ENCODE peak calls at places on chromosomes 12 and 14, in ten cellular contexts. W is upper lobe of left lung, K is esophagus muscularis mucosa, G is uterus, S is esophagus squamous epithelium, H is ovary, F is sigmoid colon, V is transverse colon, T is spleen, X is body of pancreas. D is an unnamed sample.

GRCh38 chr14:65278589-65278988 is 133.9 kb upstream of the FUT8 start:
- DNase-seq in X (no peak), W (no peak), H (no peak), G (no peak), F (no peak), S (no peak), T (no peak), V (no peak), K (no peak), D (no peak)

GRCh38 chr12:85281947-85282312 is 1.9 kb downstream of the ALX1 start:
- DNase-seq in G (no peak), F (no peak), W (no peak), H (no peak), T (no peak), X (no peak), K (no peak), V (no peak), S (no peak), D (no peak)

GRCh38 chr14:64979336-64980074 is 7.2 kb upstream of the FNTB start:
- DNase-seq in K (no peak), S (no peak), T (no peak), H (no peak), V (no peak), X (no peak), G (no peak), F (no peak), W (no peak), D (no peak)

GRCh38 chr14:35879654-35880249 is 53.6 kb downstream of the BRMS1L start:
- DNase-seq in X (no peak), V (no peak), H (no peak), S (no peak), T (no peak), F (no peak), W (no peak), K (no peak), G (no peak), D (no peak)

GRCh38 chr12:66107451-66107915 is 23.1 kb downstream of the LLPH start:
- DNase-seq in W (peak; percentile 49), H (no peak), K (no peak), X (peak; percentile 82), T (no peak), S (no peak), G (peak; percentile 71), V (peak; percentile 35), F (peak; percentile 65), D (no peak)

GRCh38 chr14:20614038-20614840 is 23.1 kb upstream of the RNASE12 start:
- DNase-seq in F (no peak), G (peak; percentile 54), H (peak; percentile 46), T (no peak), S (no peak), V (no peak), X (no peak), K (no peak), W (no peak), D (no peak)

GRCh38 chr12:81284137-81284536 is 206.3 kb downstream of the ACSS3 start:
- DNase-seq in X (no peak), V (no peak), T (no peak), S (no peak), K (no peak), G (no peak), W (no peak), H (no peak), F (no peak), D (no peak)

GRCh38 chr14:22266141-22266442 is 322.9 kb downstream of the DAD1 start:
- DNase-seq in T (no peak), V (no peak), F (no peak), H (no peak), X (no peak), G (no peak), W (no peak), K (no peak), S (no peak), D (no peak)

GRCh38 chr12:11624126-11624525 is 25.3 kb upstream of the ETV6 start:
- DNase-seq in K (no peak), T (no peak), W (no peak), V (no peak), X (no peak), S (no peak), F (no peak), G (no peak), H (no peak), D (no peak)

GRCh38 chr12:11623382-11623781 is 26.1 kb upstream of the ETV6 start:
- DNase-seq in F (no peak), H (no peak), K (no peak), X (no peak), V (no peak), W (no peak), G (no peak), S (no peak), T (no peak), D (no peak)

GRCh38 chr12:11622774-11623375 is 26.6 kb upstream of the ETV6 start:
- DNase-seq in G (no peak), S (no peak), V (no peak), T (no peak), X (no peak), K (no peak), F (no peak), W (no peak), H (no peak), D (no peak)

DNA sequence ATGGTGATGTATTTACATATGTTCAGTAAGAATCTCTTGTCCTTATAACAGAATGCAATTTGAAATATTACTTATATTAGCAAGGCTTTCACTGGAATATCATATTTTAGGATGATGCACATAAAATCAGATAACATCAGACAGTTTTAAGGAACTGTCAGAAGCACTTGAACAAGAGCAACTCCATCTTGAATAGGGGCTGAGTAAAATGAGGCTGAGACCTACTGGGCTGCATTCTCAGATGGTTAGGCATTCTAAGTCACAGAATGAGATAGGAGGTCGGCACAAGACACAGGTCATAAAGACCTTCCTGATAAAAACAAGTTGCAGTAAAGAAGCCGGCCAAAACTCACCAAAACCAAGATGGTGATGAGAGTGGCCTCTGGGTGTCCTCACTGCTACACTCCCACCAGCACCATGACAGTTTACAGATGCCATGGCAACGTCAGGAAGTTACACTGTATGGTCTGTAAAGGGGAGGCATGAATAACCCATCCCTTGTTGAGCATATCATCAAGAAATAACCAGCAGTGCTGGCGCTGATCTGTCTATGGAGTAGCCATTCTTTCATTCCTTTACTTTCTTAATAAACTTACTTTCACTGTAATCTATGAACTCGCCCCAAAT is 27.6 kb upstream of the ETV6 start:
- DNase-seq in S (no peak), V (peak; percentile 22), G (no peak), K (no peak), X (peak; percentile 19), F (no peak), W (no peak), H (no peak), T (no peak), D (no peak)
- TF ChIP-seq CTCF in S (no peak), V (no peak), G (no peak), K (peak; percentile 13), X (no peak), F (no peak), W (no peak), H (no peak), T (peak; percentile 22), D (no peak)

GRCh38 chr14:100237735-100238418 is 1.1 kb upstream of the YY1 start:
- DNase-seq in F (peak; percentile 79), G (peak; percentile 48), K (no peak), S (no peak), W (peak; percentile 68), H (no peak), T (peak; percentile 91), X (peak; percentile 66), V (peak; percentile 58), D (no peak)
- TF ChIP-seq POLR2A in F (no peak), G (no peak), K (no peak), S (no peak), W (no peak), H (no peak), T (no peak), X (no peak), V (no peak), D (no peak)

GRCh38 chr12:93341409-93342044 is 36.2 kb upstream of the NUDT4 start:
- DNase-seq in V (no peak), H (no peak), W (no peak), X (no peak), G (no peak), T (no peak), S (no peak), K (no peak), F (no peak), D (no peak)

GRCh38 chr12:93335603-93336162 is 42.0 kb upstream of the NUDT4 start:
- DNase-seq in T (no peak), W (no peak), X (no peak), K (no peak), F (no peak), G (no peak), H (no peak), V (no peak), S (no peak), D (no peak)

GRCh38 chr12:93336344-93336743 is 41.4 kb upstream of the NUDT4 start:
- DNase-seq in X (no peak), K (no peak), T (no peak), H (no peak), W (no peak), V (no peak), S (no peak), G (no peak), F (no peak), D (no peak)

GRCh38 chr12:93344876-93345275 is 32.8 kb upstream of the NUDT4 start:
- DNase-seq in K (no peak), V (no peak), T (no peak), F (no peak), X (no peak), G (no peak), W (no peak), H (no peak), S (no peak), D (no peak)

GRCh38 chr12:93339695-93340094 is 38.0 kb upstream of the NUDT4 start:
- DNase-seq in X (no peak), T (no peak), W (no peak), S (no peak), H (no peak), V (no peak), K (no peak), F (no peak), G (no peak), D (no peak)
- TF ChIP-seq CTCF in X (no peak), T (no peak), W (no peak), S (no peak), H (no peak), V (no peak), K (no peak), F (no peak), G (no peak), D (no peak)

GRCh38 chr14:24207104-24207543 is 1.6 kb downstream of the TSSK4 start:
- DNase-seq in S (no peak), X (no peak), G (no peak), H (no peak), F (peak; percentile 10), V (no peak), W (no peak), K (no peak), T (no peak), D (no peak)

GRCh38 chr14:24213866-24214652 is 771 bp upstream of the CHMP4A start:
- DNase-seq in T (no peak), F (peak; percentile 2), V (no peak), G (no peak), X (no peak), K (no peak), H (no peak), S (no peak), W (no peak), D (no peak)

GRCh38 chr14:24212924-24213865 is at the start of gene CHMP4A:
- DNase-seq in F (peak; percentile 99), V (peak; percentile 97), K (peak; percentile 100), T (peak; percentile 99), H (peak; percentile 92), S (peak; percentile 92), G (peak; percentile 96), W (peak; percentile 99), X (peak; percentile 98), D (peak; percentile 97)

GRCh38 chr14:24207625-24208024 is 2.1 kb downstream of the TSSK4 start:
- DNase-seq in F (peak; percentile 21), G (no peak), W (no peak), K (no peak), H (no peak), X (no peak), T (no peak), V (no peak), S (no peak), D (no peak)

DNA sequence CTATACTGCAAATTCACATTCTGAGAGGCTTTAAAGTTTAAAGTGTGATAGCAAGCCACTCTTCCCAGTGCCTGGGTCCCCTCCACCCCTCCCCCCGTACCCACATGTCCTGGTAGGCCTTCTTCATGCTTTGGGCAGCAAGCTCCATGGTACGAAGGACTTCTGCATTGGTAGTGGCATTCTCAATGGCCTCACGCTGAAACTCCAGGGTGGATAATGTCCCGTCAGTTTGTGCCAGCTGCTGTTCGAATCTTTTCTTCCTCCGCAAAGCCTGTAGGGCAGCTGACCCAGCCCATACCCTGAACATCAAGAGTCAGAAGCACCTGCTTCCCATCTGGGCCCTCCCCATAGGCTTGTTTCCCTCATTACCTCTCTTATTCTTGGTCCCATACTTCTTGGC is 2.0 kb downstream of the CHMP4A start:
- DNase-seq in V (no peak), K (no peak), X (no peak), F (peak; percentile 47), W (no peak), S (no peak), G (no peak), H (no peak), T (no peak), D (no peak)
- TF ChIP-seq POLR2A in V (no peak), K (no peak), X (no peak), F (no peak), W (no peak), S (no peak), G (no peak), H (no peak), T (no peak), D (no peak)